ENCODE peak calls at places on chromosomes 3 and 15, in four cellular contexts. D, G, R and F are unnamed samples.

GRCh38 chr3:28853830-28854229 is 427.0 kb upstream of the RBMS3 start:
- DNase-seq in G (no peak), D (no peak), R (no peak), F (no peak)

GRCh38 chr3:10331320-10331719 is 10.4 kb upstream of the SEC13 start:
- DNase-seq in R (no peak), D (no peak), G (no peak), F (no peak)

GRCh38 chr3:2921903-2922302 is 188.3 kb downstream of the IL5RA start:
- DNase-seq in G (peak; percentile 29), D (no peak), R (no peak), F (peak; percentile 7)

GRCh38 chr3:12135029-12135634 is 23.6 kb downstream of the TIMP4 start:
- DNase-seq in D (peak; percentile 76), G (peak; percentile 70), R (peak; percentile 17), F (peak; percentile 73)

GRCh38 chr15:69223083-69223813 is 62.8 kb downstream of the GLCE start:
- DNase-seq in G (no peak), D (no peak), R (no peak), F (no peak)

GRCh38 chr3:186053954-186054353 is 54.9 kb downstream of the ETV5 start:
- DNase-seq in D (no peak), R (no peak), G (peak; percentile 54), F (no peak)

GRCh38 chr3:41920406-41920970 is 41.4 kb downstream of the ULK4 start:
- DNase-seq in D (no peak), R (no peak), G (no peak), F (no peak)

GRCh38 chr15:74867562-74868458 is 5.4 kb downstream of the SCAMP2 start:
- DNase-seq in R (no peak), D (no peak), G (no peak), F (no peak)

GRCh38 chr3:56025316-56025715 is 443.0 kb downstream of the ERC2 start:
- DNase-seq in R (no peak), D (no peak), G (no peak), F (no peak)

GRCh38 chr3:72288955-72289707 is 504.2 kb upstream of the PROK2 start:
- DNase-seq in G (peak; percentile 34), R (no peak), D (no peak), F (peak; percentile 66)

GRCh38 chr3:179852117-179852886 is 184.4 kb downstream of the PEX5L start:
- DNase-seq in R (no peak), D (peak; percentile 46), G (peak; percentile 66), F (no peak)

GRCh38 chr15:68210409-68210756 is 5.3 kb upstream of the CALML4 start:
- DNase-seq in G (no peak), R (no peak), D (peak; percentile 20), F (no peak)

GRCh38 chr15:51658664-51659063 is 22.6 kb upstream of the SCG3 start:
- DNase-seq in G (no peak), R (no peak), D (no peak), F (no peak)

GRCh38 chr3:13455644-13456043 is 24.5 kb upstream of the HDAC11 start:
- DNase-seq in G (no peak), R (no peak), D (no peak), F (no peak)

GRCh38 chr15:59276225-59277178 is 69.9 kb downstream of the LDHAL6B start:
- DNase-seq in R (no peak), G (peak; percentile 21), D (no peak), F (no peak)

GRCh38 chr15:59280855-59281254 is 74.2 kb downstream of the LDHAL6B start:
- DNase-seq in G (no peak), R (no peak), D (no peak), F (no peak)

GRCh38 chr15:59281699-59282098 is 75.1 kb downstream of the LDHAL6B start:
- DNase-seq in D (no peak), G (no peak), R (no peak), F (no peak)

GRCh38 chr15:59278120-59278519 is 71.5 kb downstream of the LDHAL6B start:
- DNase-seq in G (no peak), R (no peak), D (no peak), F (no peak)

DNA sequence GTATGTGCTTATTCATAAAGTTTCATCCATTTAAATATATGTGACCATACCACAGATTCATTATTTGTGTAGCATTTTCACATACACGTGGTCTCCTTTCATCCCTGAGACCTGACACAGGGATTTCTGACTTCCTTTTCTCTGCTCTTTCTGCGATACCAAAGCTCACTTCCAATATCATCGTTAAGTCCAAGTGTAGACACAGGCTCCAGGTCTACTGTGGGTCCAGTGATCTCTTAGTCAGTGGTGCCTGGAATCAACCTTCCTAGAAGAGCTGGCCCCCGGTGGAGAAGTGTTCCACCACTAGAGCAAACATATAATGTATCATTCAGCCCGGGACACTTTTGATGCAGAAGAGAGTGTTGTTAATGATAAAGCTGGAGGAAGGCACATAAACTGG is 72.4 kb downstream of the LDHAL6B start:
- DNase-seq in R (no peak), G (no peak), D (no peak), F (no peak)
- H3K27ac ChIP-seq in R (no peak overlapping the region), G (no peak overlapping the region), D (no peak overlapping the region), F (no peak overlapping the region)

GRCh38 chr3:141432904-141433303 is 53.9 kb upstream of the RASA2 start:
- DNase-seq in D (no peak), R (no peak), G (no peak), F (peak; percentile 70)
- H3K79me2 ChIP-seq in D (no peaks in the 10 kb centered on the region), R (no peaks in the 10 kb centered on the region), G (no peaks in the 10 kb centered on the region), F (no peaks in the 10 kb centered on the region)

GRCh38 chr3:184785856-184786255 is 26.1 kb upstream of the VPS8 start:
- DNase-seq in G (no peak), R (no peak), D (no peak), F (no peak)
- H3K4ac ChIP-seq in G (no peak overlapping the region), R (no peak overlapping the region), D (no peak overlapping the region), F (no peak overlapping the region)

DNA sequence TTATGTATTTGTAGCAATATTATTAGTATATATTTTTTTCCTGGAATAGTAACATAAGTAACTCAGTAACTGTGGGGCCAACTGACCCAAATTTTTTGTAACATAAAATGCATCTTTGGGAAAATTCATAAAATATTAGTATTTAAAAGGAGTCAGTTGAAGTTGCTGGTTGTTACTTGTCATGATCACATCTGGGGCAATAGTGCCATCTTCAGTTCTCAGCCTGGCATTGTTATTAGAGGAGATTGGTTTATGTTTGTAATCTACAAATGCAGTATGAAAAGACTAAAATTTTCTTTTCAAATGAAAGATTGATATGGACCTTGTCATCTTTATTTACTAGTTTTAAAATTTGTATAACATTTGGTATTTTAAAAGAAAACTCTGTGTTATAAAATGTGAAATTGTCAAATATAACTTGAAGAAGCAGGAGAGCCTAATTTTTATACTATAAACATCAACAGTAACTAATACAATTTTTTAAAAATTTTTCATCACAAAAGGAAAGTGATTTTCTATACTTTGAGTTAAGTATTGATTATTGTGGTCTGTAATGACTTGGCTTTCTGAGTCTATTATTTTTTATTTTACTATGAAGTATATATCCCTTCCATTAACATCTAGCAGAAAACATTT is 38.8 kb upstream of the MLF1 start:
- DNase-seq in R (no peak), G (peak; percentile 39), D (no peak), F (peak; percentile 49)
- H3K27ac ChIP-seq in R (no peak overlapping the region), G (no peak overlapping the region), D (no peak overlapping the region), F (no peak overlapping the region)

GRCh38 chr15:58900628-58901027 is 32.9 kb downstream of the SLTM start:
- DNase-seq in D (no peak), R (no peak), G (no peak), F (no peak)
- H3K79me2 ChIP-seq in D (no peaks in the 10 kb centered on the region), R (peaks cover 29% of the 10 kb centered on the region), G (no peaks in the 10 kb centered on the region), F (no peaks in the 10 kb centered on the region)

GRCh38 chr3:133661454-133662255 is at the start of gene TOPBP1:
- DNase-seq in D (peak; percentile 92), R (peak; percentile 67), G (peak; percentile 95), F (peak; percentile 81)

GRCh38 chr3:133659806-133660205 is 1.9 kb downstream of the TOPBP1 start:
- DNase-seq in D (no peak), R (no peak), G (no peak), F (no peak)

GRCh38 chr3:133662256-133662773 is 574 bp upstream of the TOPBP1 start:
- DNase-seq in D (peak; percentile 26), R (no peak), G (peak; percentile 65), F (no peak)

GRCh38 chr3:133667118-133667517 is 5.4 kb upstream of the TOPBP1 start:
- DNase-seq in D (no peak), R (no peak), G (no peak), F (no peak)

GRCh38 chr3:133663569-133664313 is 2.0 kb upstream of the TOPBP1 start:
- DNase-seq in D (peak; percentile 57), R (no peak), G (peak; percentile 88), F (peak; percentile 89)
- H3K4ac ChIP-seq in D (no peak overlapping the region), R (no peak overlapping the region), G (no peak overlapping the region), F (no peak overlapping the region)

GRCh38 chr3:123400169-123400568 is 48.7 kb downstream of the ADCY5 start:
- DNase-seq in R (no peak), G (no peak), D (no peak), F (peak; percentile 61)
- H3K27ac ChIP-seq in R (no peak overlapping the region), G (no peak overlapping the region), D (no peak overlapping the region), F (no peak overlapping the region)